ENCODE peak calls at places on chromosome 14, in five cellular contexts. Q, S, Z, F and I are unnamed samples.

GRCh38 chr14:96567289-96567899 is 65.2 kb downstream of the PAPOLA start:
- DNase-seq in Q (peak; percentile 36), S (no peak), Z (peak; percentile 46), F (no peak), I (peak; percentile 40)

GRCh38 chr14:100896369-100897060 is 7.0 kb downstream of the RTL1 start:
- DNase-seq in F (no peak), Z (no peak), S (no peak), Q (no peak), I (no peak)

GRCh38 chr14:23359722-23360447 is 5.1 kb downstream of the EFS start:
- DNase-seq in S (no peak), Q (no peak), Z (no peak), F (no peak), I (no peak)

GRCh38 chr14:50257728-50258127 is 26.4 kb upstream of the SOS2 start:
- DNase-seq in F (peak; percentile 25), Q (no peak), Z (no peak), S (no peak), I (no peak)

GRCh38 chr14:47207636-47208035 is 467.8 kb downstream of the MDGA2 start:
- DNase-seq in F (no peak), Q (peak; percentile 4), S (no peak), Z (peak; percentile 59), I (no peak)

GRCh38 chr14:105919458-105920150 is 393.2 kb downstream of the TMEM121 start:
- DNase-seq in S (no peak), Q (no peak), F (no peak), Z (no peak), I (no peak)

GRCh38 chr14:76696791-76697190 is 64.5 kb upstream of the VASH1 start:
- DNase-seq in F (no peak), S (no peak), Z (no peak), Q (no peak), I (no peak)

GRCh38 chr14:74647061-74647833 is 35.2 kb upstream of the LTBP2 start:
- DNase-seq in S (no peak), Q (no peak), Z (no peak), F (no peak), I (no peak)

GRCh38 chr14:74962059-74962458 is 6.7 kb upstream of the PGF start:
- DNase-seq in Q (no peak), F (no peak), S (no peak), Z (no peak), I (no peak)

GRCh38 chr14:70882771-70883492 is 24.3 kb upstream of the PCNX1 start:
- DNase-seq in F (no peak), Z (peak; percentile 70), Q (no peak), S (peak; percentile 54), I (peak; percentile 96)

GRCh38 chr14:100362311-100362927 is 39.3 kb downstream of the SLC25A47 start:
- DNase-seq in Q (no peak), F (no peak), S (no peak), Z (no peak), I (no peak)

GRCh38 chr14:77098470-77099353 is 654 bp downstream of the CIPC start:
- DNase-seq in Z (peak; percentile 30), F (peak; percentile 35), Q (no peak), S (no peak), I (peak; percentile 33)

GRCh38 chr14:92597873-92598548 is 84.4 kb downstream of the RIN3 start:
- DNase-seq in S (no peak), Z (no peak), Q (no peak), F (no peak), I (no peak)

GRCh38 chr14:80587096-80587724 is 354.3 kb downstream of the CEP128 start:
- DNase-seq in S (peak; percentile 89), F (no peak), Q (peak; percentile 65), Z (peak; percentile 48), I (peak; percentile 31)

GRCh38 chr14:50608302-50608851 is 48.4 kb downstream of the ATL1 start:
- DNase-seq in S (no peak), F (no peak), Z (no peak), Q (no peak), I (no peak)

GRCh38 chr14:51495319-51495718 is 156.4 kb upstream of the FRMD6 start:
- DNase-seq in F (no peak), Z (peak; percentile 33), Q (no peak), S (no peak), I (no peak)

GRCh38 chr14:62066304-62066703 is 304.1 kb downstream of the SNAPC1 start:
- DNase-seq in S (no peak), Z (no peak), Q (no peak), F (no peak), I (no peak)

GRCh38 chr14:55846852-55847471 is 267.0 kb downstream of the KTN1 start:
- DNase-seq in Q (no peak), F (no peak), S (no peak), Z (no peak), I (no peak)

GRCh38 chr14:89227490-89227834 is 189.6 kb downstream of the FOXN3 start:
- DNase-seq in F (no peak), S (no peak), Q (no peak), Z (no peak), I (no peak)

GRCh38 chr14:65210827-65211192 is 108.5 kb upstream of the MAX start:
- DNase-seq in F (no peak), Z (no peak), Q (no peak), S (no peak), I (no peak)

GRCh38 chr14:61564623-61565091 is 130.7 kb upstream of the HIF1A start:
- DNase-seq in Z (peak; percentile 70), S (no peak), Q (peak; percentile 84), F (peak; percentile 17), I (peak; percentile 26)

GRCh38 chr14:72776701-72777255 is 117.1 kb downstream of the DPF3 start:
- DNase-seq in Q (no peak), Z (no peak), S (no peak), F (no peak), I (no peak)

GRCh38 chr14:56659361-56659760 is 79.8 kb downstream of the TMEM260 start:
- DNase-seq in F (no peak), Q (no peak), Z (no peak), S (no peak), I (no peak)

GRCh38 chr14:53791116-53791515 is 165.5 kb downstream of the BMP4 start:
- DNase-seq in S (no peak), Q (no peak), Z (no peak), F (no peak), I (no peak)

GRCh38 chr14:98961191-98961590 is 310.8 kb downstream of the BCL11B start:
- DNase-seq in Q (no peak), Z (no peak), F (no peak), S (no peak), I (no peak)

GRCh38 chr14:85195872-85196477 is 334.0 kb upstream of the FLRT2 start:
- DNase-seq in S (no peak), Q (peak; percentile 8), F (no peak), Z (peak; percentile 18), I (peak; percentile 6)

GRCh38 chr14:88386395-88386794 is 938 bp downstream of the SPATA7 start:
- DNase-seq in F (no peak), Z (no peak), S (no peak), Q (no peak), I (no peak)

GRCh38 chr14:103071544-103072251 is 12.3 kb upstream of the LBHD2 start:
- DNase-seq in S (no peak), Q (peak; percentile 64), Z (no peak), F (no peak), I (peak; percentile 28)

GRCh38 chr14:22982477-22983245 is at the start of gene AJUBA:
- DNase-seq in Q (peak; percentile 95), S (no peak), Z (peak; percentile 88), F (peak; percentile 96), I (peak; percentile 92)

GRCh38 chr14:65229431-65230286 is 127.3 kb upstream of the MAX start:
- DNase-seq in Q (no peak), S (no peak), Z (peak; percentile 67), F (peak; percentile 23), I (no peak)

GRCh38 chr14:101078105-101078891 is 174.8 kb upstream of the RTL1 start:
- DNase-seq in F (no peak), Z (no peak), Q (no peak), S (no peak), I (no peak)

GRCh38 chr14:87998414-87998813 is 5.4 kb upstream of the GALC start:
- DNase-seq in Q (no peak), F (no peak), S (no peak), Z (no peak), I (no peak)

GRCh38 chr14:99676657-99677056 is 7.4 kb upstream of the CYP46A1 start:
- DNase-seq in S (no peak), Q (no peak), Z (no peak), F (no peak), I (no peak)

GRCh38 chr14:90228478-90228877 is 27.9 kb upstream of the PSMC1 start:
- DNase-seq in F (no peak), S (no peak), Q (no peak), Z (no peak), I (no peak)
- TF ChIP-seq MYC in F (no peak), S (no peak), Q (no peak), Z (no peak), I (no peak)

GRCh38 chr14:24362241-24362960 is 5.6 kb upstream of the NFATC4 start:
- DNase-seq in F (no peak), Q (no peak), S (no peak), Z (no peak), I (no peak)
- TF ChIP-seq MAX in F (no peak), Q (no peak), S (no peak), Z (no peak), I (no peak)

GRCh38 chr14:59123975-59124374 is 64.5 kb upstream of the DAAM1 start:
- DNase-seq in Z (no peak), S (no peak), Q (peak; percentile 21), F (no peak), I (no peak)
- TF ChIP-seq CTCF in Z (no peak), S (peak; percentile 57), Q (peak; percentile 57), F (peak; percentile 48), I (no peak)

GRCh38 chr14:34994668-34995067 is 11.9 kb downstream of the SRP54 start:
- DNase-seq in F (no peak), Q (no peak), S (no peak), Z (no peak), I (no peak)

GRCh38 chr14:34999500-34999899 is 16.7 kb downstream of the SRP54 start:
- DNase-seq in Q (no peak), F (no peak), Z (no peak), S (no peak), I (no peak)

GRCh38 chr14:34993444-34993843 is 10.7 kb downstream of the SRP54 start:
- DNase-seq in F (no peak), S (no peak), Q (no peak), Z (peak; percentile 24), I (no peak)

GRCh38 chr14:35001624-35002023 is 18.8 kb downstream of the SRP54 start:
- DNase-seq in S (no peak), F (no peak), Z (no peak), Q (no peak), I (no peak)

DNA sequence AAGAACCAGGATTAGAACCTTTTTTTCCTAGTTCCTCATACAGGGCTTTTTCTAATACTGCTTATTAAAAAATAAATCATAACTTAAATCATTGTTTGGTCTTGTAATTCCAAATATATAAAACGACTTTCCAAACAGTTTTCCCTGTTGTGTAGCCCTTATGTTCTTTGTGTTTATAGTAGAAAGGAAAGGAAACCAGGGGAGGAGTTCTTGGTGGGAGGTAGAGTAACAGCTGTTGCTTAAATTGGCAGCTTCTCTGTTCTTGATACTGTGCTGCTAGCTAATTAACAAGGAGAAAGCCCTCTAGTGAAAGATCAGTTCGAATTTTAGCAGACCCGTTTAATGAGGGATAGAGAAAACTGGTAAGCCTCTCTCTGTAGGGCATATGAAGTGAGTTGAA is 15.0 kb downstream of the SRP54 start:
- DNase-seq in Q (no peak), Z (peak; percentile 56), F (no peak), S (no peak), I (no peak)
- TF ChIP-seq MYC in Q (no peak), Z (no peak), F (no peak), S (no peak), I (no peak)